ENCODE peak calls at places on chromosomes 12 and 14, in nine cellular contexts. One of them, this sample, is unnamed. For H3K9me3, the result is how much of the 10 kb centered on the place peaks cover.

GRCh38 chr12:106245767-106246166 is 2.1 kb downstream of the CKAP4 start:
- DNase-seq in fibroblast of lung: peak
- DNase-seq in adrenal gland: peak
- DNase-seq in cardiac muscle cell: peak
- DNase-seq in PC-3: peak
- DNase-seq in psoas muscle: peak
- DNase-seq in IMR-90: peak
- DNase-seq in tibial nerve: no peak
- DNase-seq in OCI-LY7: no peak
- DNase-seq in this sample: no peak

GRCh38 chr12:111578971-111579340 is 20.2 kb downstream of the ATXN2 start:
- DNase-seq in fibroblast of lung: no peak
- DNase-seq in adrenal gland: no peak
- DNase-seq in cardiac muscle cell: no peak
- DNase-seq in PC-3: no peak
- DNase-seq in psoas muscle: no peak
- DNase-seq in IMR-90: no peak
- DNase-seq in tibial nerve: no peak
- DNase-seq in OCI-LY7: no peak
- DNase-seq in this sample: no peak

GRCh38 chr14:96599076-96599475 is 96.9 kb downstream of the PAPOLA start:
- DNase-seq in fibroblast of lung: no peak
- DNase-seq in adrenal gland: no peak
- DNase-seq in cardiac muscle cell: no peak
- DNase-seq in PC-3: no peak
- DNase-seq in psoas muscle: no peak
- DNase-seq in IMR-90: no peak
- DNase-seq in tibial nerve: no peak
- DNase-seq in OCI-LY7: no peak
- DNase-seq in this sample: no peak

GRCh38 chr12:103278329-103278728 is 217.4 kb downstream of the C12orf42 start:
- DNase-seq in fibroblast of lung: no peak
- DNase-seq in adrenal gland: no peak
- DNase-seq in cardiac muscle cell: no peak
- DNase-seq in PC-3: no peak
- DNase-seq in psoas muscle: no peak
- DNase-seq in IMR-90: no peak
- DNase-seq in tibial nerve: no peak
- DNase-seq in OCI-LY7: no peak
- DNase-seq in this sample: no peak

GRCh38 chr14:63435204-63435603 is 108.0 kb downstream of the PPP2R5E start:
- DNase-seq in fibroblast of lung: no peak
- DNase-seq in adrenal gland: no peak
- DNase-seq in cardiac muscle cell: no peak
- DNase-seq in PC-3: no peak
- DNase-seq in psoas muscle: no peak
- DNase-seq in IMR-90: no peak
- DNase-seq in tibial nerve: no peak
- DNase-seq in OCI-LY7: peak
- DNase-seq in this sample: no peak

GRCh38 chr14:69610859-69611263 is 535 bp upstream of the SUSD6 start:
- DNase-seq in fibroblast of lung: no peak
- DNase-seq in adrenal gland: peak
- DNase-seq in cardiac muscle cell: no peak
- DNase-seq in PC-3: peak
- DNase-seq in psoas muscle: no peak
- DNase-seq in IMR-90: no peak
- DNase-seq in tibial nerve: no peak
- DNase-seq in OCI-LY7: no peak
- DNase-seq in this sample: no peak

GRCh38 chr12:47877081-47877480 is 27.7 kb downstream of the VDR start:
- DNase-seq in fibroblast of lung: no peak
- DNase-seq in adrenal gland: no peak
- DNase-seq in cardiac muscle cell: no peak
- DNase-seq in PC-3: no peak
- DNase-seq in psoas muscle: no peak
- DNase-seq in IMR-90: no peak
- DNase-seq in tibial nerve: no peak
- DNase-seq in OCI-LY7: no peak
- DNase-seq in this sample: no peak

GRCh38 chr14:100827751-100828447 is 2.0 kb downstream of the MEG3 start:
- DNase-seq in fibroblast of lung: peak
- DNase-seq in adrenal gland: peak
- DNase-seq in cardiac muscle cell: peak
- DNase-seq in PC-3: peak
- DNase-seq in psoas muscle: no peak
- DNase-seq in IMR-90: peak
- DNase-seq in tibial nerve: no peak
- DNase-seq in OCI-LY7: no peak
- DNase-seq in this sample: peak

GRCh38 chr14:60249321-60250251 is 565 bp downstream of the PPM1A start:
- DNase-seq in fibroblast of lung: peak
- DNase-seq in adrenal gland: peak
- DNase-seq in cardiac muscle cell: peak
- DNase-seq in PC-3: peak
- DNase-seq in psoas muscle: peak
- DNase-seq in IMR-90: peak
- DNase-seq in tibial nerve: peak
- DNase-seq in OCI-LY7: peak
- DNase-seq in this sample: peak

GRCh38 chr14:94364964-94365363 is 23.4 kb downstream of the SERPINA1 start:
- DNase-seq in fibroblast of lung: no peak
- DNase-seq in adrenal gland: no peak
- DNase-seq in cardiac muscle cell: no peak
- DNase-seq in PC-3: no peak
- DNase-seq in psoas muscle: no peak
- DNase-seq in IMR-90: no peak
- DNase-seq in tibial nerve: no peak
- DNase-seq in OCI-LY7: no peak
- DNase-seq in this sample: no peak

GRCh38 chr14:56422703-56423213 is 156.8 kb upstream of the TMEM260 start:
- DNase-seq in fibroblast of lung: peak
- DNase-seq in adrenal gland: peak
- DNase-seq in cardiac muscle cell: peak
- DNase-seq in PC-3: peak
- DNase-seq in psoas muscle: peak
- DNase-seq in IMR-90: peak
- DNase-seq in tibial nerve: peak
- DNase-seq in OCI-LY7: peak
- DNase-seq in this sample: peak

GRCh38 chr14:91927216-91927615 is 20.3 kb downstream of the FBLN5 start:
- DNase-seq in fibroblast of lung: no peak
- DNase-seq in adrenal gland: no peak
- DNase-seq in cardiac muscle cell: peak
- DNase-seq in PC-3: no peak
- DNase-seq in psoas muscle: no peak
- DNase-seq in IMR-90: peak
- DNase-seq in tibial nerve: no peak
- DNase-seq in OCI-LY7: no peak
- DNase-seq in this sample: no peak

GRCh38 chr14:103719766-103720165 is 4.2 kb downstream of the ZFYVE21 start:
- DNase-seq in fibroblast of lung: no peak
- DNase-seq in adrenal gland: no peak
- DNase-seq in cardiac muscle cell: no peak
- DNase-seq in PC-3: no peak
- DNase-seq in psoas muscle: no peak
- DNase-seq in IMR-90: no peak
- DNase-seq in tibial nerve: no peak
- DNase-seq in OCI-LY7: no peak
- DNase-seq in this sample: no peak

GRCh38 chr14:39229222-39229543 is 4.5 kb upstream of the MIA2 start:
- DNase-seq in fibroblast of lung: no peak
- DNase-seq in adrenal gland: no peak
- DNase-seq in cardiac muscle cell: no peak
- DNase-seq in PC-3: no peak
- DNase-seq in psoas muscle: no peak
- DNase-seq in IMR-90: peak
- DNase-seq in tibial nerve: no peak
- DNase-seq in OCI-LY7: peak
- DNase-seq in this sample: no peak

GRCh38 chr12:32332446-32332845 is 66.9 kb upstream of the FGD4 start:
- DNase-seq in fibroblast of lung: no peak
- DNase-seq in adrenal gland: no peak
- DNase-seq in cardiac muscle cell: peak
- DNase-seq in PC-3: no peak
- DNase-seq in psoas muscle: no peak
- DNase-seq in IMR-90: no peak
- DNase-seq in tibial nerve: no peak
- DNase-seq in OCI-LY7: no peak
- DNase-seq in this sample: no peak

GRCh38 chr12:132686831-132687210 is 321 bp downstream of the POLE start:
- DNase-seq in fibroblast of lung: no peak
- DNase-seq in adrenal gland: no peak
- DNase-seq in cardiac muscle cell: no peak
- DNase-seq in PC-3: no peak
- DNase-seq in psoas muscle: no peak
- DNase-seq in IMR-90: no peak
- DNase-seq in tibial nerve: no peak
- DNase-seq in OCI-LY7: no peak
- DNase-seq in this sample: no peak

GRCh38 chr12:104457746-104458644 is 1.2 kb downstream of the CHST11 start:
- DNase-seq in fibroblast of lung: no peak
- DNase-seq in adrenal gland: peak
- DNase-seq in cardiac muscle cell: no peak
- DNase-seq in PC-3: peak
- DNase-seq in psoas muscle: peak
- DNase-seq in IMR-90: no peak
- DNase-seq in tibial nerve: no peak
- DNase-seq in OCI-LY7: peak
- DNase-seq in this sample: peak

GRCh38 chr14:66509874-66510273 is 1.9 kb downstream of the GPHN start:
- DNase-seq in fibroblast of lung: peak
- DNase-seq in adrenal gland: no peak
- DNase-seq in cardiac muscle cell: peak
- DNase-seq in PC-3: no peak
- DNase-seq in psoas muscle: no peak
- DNase-seq in IMR-90: no peak
- DNase-seq in tibial nerve: no peak
- DNase-seq in OCI-LY7: no peak
- DNase-seq in this sample: no peak

GRCh38 chr12:115166698-115167315 is 482.8 kb upstream of the TBX3 start:
- DNase-seq in fibroblast of lung: peak
- DNase-seq in adrenal gland: no peak
- DNase-seq in cardiac muscle cell: peak
- DNase-seq in PC-3: peak
- DNase-seq in psoas muscle: no peak
- DNase-seq in IMR-90: peak
- DNase-seq in tibial nerve: no peak
- DNase-seq in OCI-LY7: no peak
- DNase-seq in this sample: no peak

DNA sequence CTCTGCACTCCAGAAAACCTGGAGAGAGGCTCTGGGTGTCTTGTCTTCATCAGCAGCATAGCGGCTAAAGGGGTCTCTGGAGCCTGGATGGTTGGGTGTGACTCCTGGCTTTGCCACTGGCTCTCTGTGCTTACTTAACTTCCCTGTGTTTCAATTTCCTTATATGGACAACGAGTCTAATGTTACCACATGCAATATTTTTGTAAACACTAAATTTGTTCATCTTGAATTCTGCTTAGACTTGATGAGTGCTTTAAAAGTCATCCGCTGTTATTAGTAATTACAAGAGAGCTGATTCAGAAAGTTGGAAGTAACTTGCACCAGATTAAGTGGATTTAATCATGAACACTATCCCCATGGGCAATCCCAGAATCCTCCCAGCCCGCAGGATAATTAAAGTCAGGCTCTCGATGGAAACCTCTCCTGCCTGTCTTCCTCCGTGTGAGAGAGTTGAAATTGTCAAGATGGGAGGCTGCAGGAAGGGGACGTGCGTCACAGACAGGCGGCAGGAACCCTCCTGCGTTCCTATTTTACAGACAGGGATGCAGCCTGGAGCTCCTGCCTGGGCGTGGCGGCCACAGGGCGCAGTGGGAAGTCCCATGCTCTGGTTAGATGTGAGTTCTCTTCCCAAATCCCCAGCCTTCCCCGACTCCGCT is 201.3 kb downstream of the TTC8 start:
- DNase-seq in fibroblast of lung: peak
- DNase-seq in adrenal gland: no peak
- DNase-seq in cardiac muscle cell: peak
- DNase-seq in PC-3: no peak
- DNase-seq in psoas muscle: no peak
- DNase-seq in IMR-90: peak
- DNase-seq in tibial nerve: no peak
- DNase-seq in OCI-LY7: no peak
- DNase-seq in this sample: no peak
- H3K27ac ChIP-seq in fibroblast of lung: no peak
- H3K27ac ChIP-seq in adrenal gland: no peak
- H3K27ac ChIP-seq in cardiac muscle cell: no peak
- H3K27ac ChIP-seq in PC-3: no peak
- H3K27ac ChIP-seq in psoas muscle: no peak
- H3K27ac ChIP-seq in IMR-90: peak
- H3K27ac ChIP-seq in tibial nerve: no peak
- H3K27ac ChIP-seq in OCI-LY7: no peak
- H3K27ac ChIP-seq in this sample: no peak

GRCh38 chr14:28468191-28469151 is 298.1 kb upstream of the FOXG1 start:
- DNase-seq in fibroblast of lung: no peak
- DNase-seq in adrenal gland: no peak
- DNase-seq in cardiac muscle cell: no peak
- DNase-seq in PC-3: no peak
- DNase-seq in psoas muscle: no peak
- DNase-seq in IMR-90: no peak
- DNase-seq in tibial nerve: no peak
- DNase-seq in OCI-LY7: no peak
- DNase-seq in this sample: no peak
- H3K9me3 ChIP-seq in fibroblast of lung: under half
- H3K9me3 ChIP-seq in adrenal gland: under half
- H3K9me3 ChIP-seq in cardiac muscle cell: under half
- H3K9me3 ChIP-seq in PC-3: under half
- H3K9me3 ChIP-seq in psoas muscle: under half
- H3K9me3 ChIP-seq in IMR-90: under half
- H3K9me3 ChIP-seq in tibial nerve: under half
- H3K9me3 ChIP-seq in OCI-LY7: under half
- H3K9me3 ChIP-seq in this sample: under half

DNA sequence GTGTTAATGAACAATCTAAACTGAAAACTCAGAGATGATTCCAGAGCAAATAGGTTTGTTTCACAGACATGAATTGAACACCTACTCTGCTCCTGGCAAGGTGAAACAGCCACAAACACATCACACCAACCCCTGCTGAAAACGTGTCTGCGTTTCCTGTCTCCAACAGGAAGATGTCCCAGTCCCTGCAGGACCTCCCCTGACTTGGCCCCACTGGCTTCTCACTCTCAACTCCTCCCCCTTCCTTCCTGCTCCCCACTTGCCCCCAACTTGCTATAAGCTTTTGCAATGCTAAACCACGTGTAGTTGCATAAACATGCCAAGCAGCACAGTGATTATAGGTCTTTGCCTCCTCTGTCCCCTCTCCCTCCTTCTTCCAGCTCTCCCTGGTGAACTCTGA is 567.6 kb downstream of the BCL11B start:
- DNase-seq in fibroblast of lung: no peak
- DNase-seq in adrenal gland: no peak
- DNase-seq in cardiac muscle cell: no peak
- DNase-seq in PC-3: no peak
- DNase-seq in psoas muscle: no peak
- DNase-seq in IMR-90: no peak
- DNase-seq in tibial nerve: no peak
- DNase-seq in OCI-LY7: peak
- DNase-seq in this sample: no peak
- TF ChIP-seq CTCF in fibroblast of lung: no peak
- TF ChIP-seq CTCF in adrenal gland: no peak
- TF ChIP-seq CTCF in cardiac muscle cell: no peak
- TF ChIP-seq CTCF in PC-3: no peak
- TF ChIP-seq CTCF in psoas muscle: no peak
- TF ChIP-seq CTCF in IMR-90: no peak
- TF ChIP-seq CTCF in tibial nerve: no peak
- TF ChIP-seq CTCF in OCI-LY7: no peak
- TF ChIP-seq CTCF in this sample: no peak

GRCh38 chr12:117875652-117876491 is 92.9 kb downstream of the KSR2 start:
- DNase-seq in fibroblast of lung: peak
- DNase-seq in adrenal gland: peak
- DNase-seq in cardiac muscle cell: peak
- DNase-seq in PC-3: no peak
- DNase-seq in psoas muscle: peak
- DNase-seq in IMR-90: peak
- DNase-seq in tibial nerve: no peak
- DNase-seq in OCI-LY7: no peak
- DNase-seq in this sample: peak
- H3K27ac ChIP-seq in fibroblast of lung: no peak
- H3K27ac ChIP-seq in adrenal gland: no peak
- H3K27ac ChIP-seq in cardiac muscle cell: no peak
- H3K27ac ChIP-seq in PC-3: no peak
- H3K27ac ChIP-seq in psoas muscle: no peak
- H3K27ac ChIP-seq in IMR-90: no peak
- H3K27ac ChIP-seq in tibial nerve: no peak
- H3K27ac ChIP-seq in OCI-LY7: no peak
- H3K27ac ChIP-seq in this sample: no peak